ENCODE peak calls at places on chromosomes 16 and 17, in nine cellular contexts. F is GM23338, B is transverse colon, M is HepG2, L is Panc1, C is K562, K is endothelial cell of umbilical vein, W is HCT116, V is breast epithelium. R is an unnamed sample. For H3K36me3, the result is how much of the 10 kb centered on the place peaks cover.

GRCh38 chr17:62791235-62792121 is 16.6 kb downstream of the MARCHF10 start:
- DNase-seq in V (no peak), F (no peak), L (peak), K (no peak), B (no peak), W (no peak), C (no peak), M (no peak), R (no peak)

GRCh38 chr16:50444546-50444945 is 75.8 kb upstream of the BRD7 start:
- DNase-seq in C (no peak), V (no peak), K (no peak), W (no peak), L (no peak), F (no peak), B (no peak), M (no peak), R (no peak)

GRCh38 chr17:42378597-42379594 is 9.3 kb downstream of the STAT3 start:
- DNase-seq in F (peak), L (no peak), V (no peak), M (no peak), W (no peak), C (no peak), B (peak), K (peak), R (no peak)

GRCh38 chr16:75471723-75472634 is 7.5 kb upstream of the TMEM170A start:
- DNase-seq in C (peak), W (no peak), K (peak), M (peak), B (peak), F (peak), L (peak), V (no peak), R (peak)

GRCh38 chr17:76946111-76946771 is 78.0 kb downstream of the MGAT5B start:
- DNase-seq in M (no peak), V (no peak), W (no peak), C (no peak), B (no peak), K (no peak), F (no peak), L (no peak), R (no peak)

GRCh38 chr17:66383353-66383752 is 80.9 kb downstream of the PRKCA start:
- DNase-seq in M (no peak), L (no peak), K (no peak), V (no peak), F (no peak), C (no peak), B (no peak), W (no peak), R (no peak)

GRCh38 chr17:35578929-35579448 is 618 bp upstream of the PEX12 start:
- DNase-seq in L (no peak), C (no peak), W (no peak), B (no peak), F (no peak), V (no peak), K (no peak), M (no peak), R (no peak)

GRCh38 chr17:21295036-21295952 is 10.8 kb downstream of the MAP2K3 start:
- DNase-seq in V (peak), M (no peak), B (peak), K (peak), C (peak), L (no peak), W (no peak), F (no peak), R (no peak)

GRCh38 chr17:61486135-61487120 is 34.2 kb downstream of the TBX4 start:
- DNase-seq in L (no peak), W (no peak), B (no peak), M (no peak), K (no peak), V (no peak), C (no peak), F (peak), R (no peak)

GRCh38 chr17:65794572-65794971 is 233.1 kb upstream of the AXIN2 start:
- DNase-seq in K (peak), B (no peak), W (peak), M (peak), C (peak), F (peak), L (no peak), V (no peak), R (no peak)

DNA sequence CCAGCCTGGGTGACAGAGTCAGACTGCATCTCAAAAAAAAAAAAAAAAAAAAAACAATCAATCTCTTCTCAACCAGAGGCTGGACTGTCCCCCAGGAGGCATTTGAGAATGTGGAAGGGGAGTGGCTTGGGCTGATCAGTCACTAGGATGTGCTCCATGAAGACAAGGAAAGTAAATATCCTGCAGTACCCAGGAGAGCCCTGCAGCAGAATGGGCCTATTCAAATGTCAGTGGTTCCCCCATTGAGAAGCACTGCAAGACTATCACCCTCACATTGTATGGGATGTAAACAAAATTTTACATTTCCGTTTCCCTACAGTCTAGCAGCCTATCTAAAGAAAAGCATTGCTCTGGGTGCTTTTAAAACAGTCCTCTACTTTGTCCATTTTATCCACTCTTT is 70.4 kb downstream of the DNAH9 start:
- DNase-seq in F (peak), K (no peak), V (no peak), B (no peak), C (no peak), M (no peak), W (no peak), L (no peak), R (no peak)
- TF ChIP-seq POLR2AphosphoS5 in F (no peak), K (no peak), V (no peak), B (no peak), C (no peak), M (no peak), W (no peak), L (no peak), R (no peak)

GRCh38 chr16:67129422-67129821 is 19.7 kb downstream of the PHAF1 start:
- DNase-seq in V (no peak), B (no peak), F (no peak), K (no peak), W (no peak), C (no peak), M (no peak), L (no peak), R (no peak)
- H3K36me3 ChIP-seq in V (under half), B (under half), F (under half), K (under half), W (under half), C (half or more), M (half or more), L (under half), R (under half)

GRCh38 chr16:79601978-79602609 is 1.6 kb upstream of the MAF start:
- DNase-seq in K (peak), C (peak), B (peak), M (peak), L (peak), F (peak), W (no peak), V (peak), R (peak)
- TF ChIP-seq POLR2AphosphoS5 in K (no peak), C (no peak), B (peak), M (no peak), L (no peak), F (no peak), W (no peak), V (peak), R (peak)

GRCh38 chr17:4187076-4187475 is 44.1 kb downstream of the CYB5D2 start:
- DNase-seq in C (no peak), K (no peak), L (no peak), F (peak), B (no peak), V (no peak), M (no peak), W (no peak), R (peak)
- H3K36me3 ChIP-seq in C (half or more), K (under half), L (under half), F (under half), B (half or more), V (under half), M (under half), W (under half), R (under half)

GRCh38 chr16:27595461-27595860 is 45.5 kb downstream of the KATNIP start:
- DNase-seq in B (no peak), L (no peak), V (no peak), F (no peak), C (no peak), M (no peak), K (no peak), W (no peak), R (no peak)
- TF ChIP-seq POLR2AphosphoS5 in B (no peak), L (no peak), V (no peak), F (no peak), C (no peak), M (no peak), K (no peak), W (no peak), R (no peak)

DNA sequence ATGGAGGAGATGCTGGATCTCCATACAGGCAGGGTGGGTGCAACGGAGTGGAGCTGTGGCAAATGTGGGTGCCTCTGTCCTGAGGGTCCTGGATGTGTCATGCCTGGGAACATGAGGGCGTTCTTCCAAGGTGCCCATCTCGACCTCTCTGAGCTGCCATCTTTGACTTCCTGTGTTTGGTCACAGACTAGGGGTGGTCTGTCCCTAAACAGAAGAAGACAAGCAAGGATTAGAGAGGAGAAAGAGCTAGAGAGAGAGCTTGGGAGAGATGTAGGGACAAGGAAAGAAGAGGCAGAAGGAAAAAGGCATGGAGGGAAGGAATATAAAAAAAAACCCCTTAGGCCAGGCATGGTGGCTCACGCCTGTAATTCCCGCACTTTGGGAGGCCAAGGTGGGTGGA is 3.3 kb upstream of the ZG16 start:
- DNase-seq in W (no peak), B (no peak), K (no peak), L (no peak), V (no peak), C (no peak), F (no peak), M (no peak), R (no peak)
- H3K36me3 ChIP-seq in W (under half), B (under half), K (under half), L (under half), V (under half), C (under half), F (under half), M (under half), R (under half)

R was measured in prostate gland.